ENCODE peak calls at places on chromosomes 1 and 21, in six cellular contexts. F is psoas muscle, C is foreskin fibroblast, Y is mucosa of descending colon, V is PC-3, A is A549. X is an unnamed sample.

GRCh38 chr1:39104158-39105060 is 78.3 kb downstream of the NDUFS5 start:
- DNase-seq in C (peak), F (no peak), Y (no peak), A (peak), V (peak), X (no peak)

GRCh38 chr1:33300673-33301072 is 20.2 kb downstream of the A3GALT2 start:
- DNase-seq in V (no peak), A (no peak), Y (no peak), F (peak), C (peak), X (peak)

GRCh38 chr1:90854559-90854958 is 137.5 kb upstream of the BARHL2 start:
- DNase-seq in Y (no peak), C (no peak), V (no peak), A (no peak), F (no peak), X (no peak)

GRCh38 chr21:42279341-42279871 is 35.8 kb downstream of the TFF3 start:
- DNase-seq in A (no peak), C (no peak), V (no peak), F (no peak), Y (peak), X (no peak)

GRCh38 chr21:33685613-33686197 is 43.4 kb downstream of the ITSN1 start:
- DNase-seq in V (peak), Y (no peak), A (no peak), F (no peak), C (peak), X (no peak)

GRCh38 chr1:161258439-161259386 is at the start of gene PCP4L1:
- DNase-seq in C (peak), A (peak), Y (peak), F (peak), V (peak), X (peak)

GRCh38 chr1:224170748-224171478 is 12.1 kb upstream of the DEGS1 start:
- DNase-seq in C (peak), Y (no peak), A (peak), F (no peak), V (peak), X (peak)

GRCh38 chr1:201053155-201053860 is 29.8 kb upstream of the KIF21B start:
- DNase-seq in F (no peak), A (no peak), V (peak), Y (no peak), C (no peak), X (no peak)

GRCh38 chr21:17679002-17679600 is 66.4 kb upstream of the BTG3 start:
- DNase-seq in V (peak), A (peak), Y (no peak), C (peak), F (no peak), X (no peak)

GRCh38 chr1:167553136-167554027 is at the start of gene CREG1:
- DNase-seq in Y (peak), A (peak), C (peak), F (peak), V (peak), X (peak)

GRCh38 chr1:13617108-13617507 is 33.5 kb downstream of the PDPN start:
- DNase-seq in F (no peak), A (no peak), Y (no peak), V (no peak), C (peak), X (no peak)

GRCh38 chr1:1852619-1853414 is 38.1 kb downstream of the GNB1 start:
- DNase-seq in C (no peak), V (no peak), F (no peak), A (no peak), Y (no peak), X (no peak)

GRCh38 chr1:201551877-201552731 is 13.2 kb downstream of the NAV1 start:
- DNase-seq in Y (no peak), F (no peak), A (peak), V (peak), C (peak), X (no peak)

GRCh38 chr21:41367598-41368360 is 6.0 kb downstream of the MX2 start:
- DNase-seq in A (no peak), F (no peak), Y (peak), V (no peak), C (no peak), X (no peak)

GRCh38 chr1:113898243-113898814 is 6.3 kb downstream of the AP4B1 start:
- DNase-seq in A (no peak), C (no peak), Y (no peak), V (no peak), F (no peak), X (no peak)

GRCh38 chr1:7644906-7645750 is 126.0 kb upstream of the VAMP3 start:
- DNase-seq in A (no peak), C (no peak), Y (peak), F (no peak), V (no peak), X (peak)

GRCh38 chr1:22689505-22689904 is 21.1 kb upstream of the EPHB2 start:
- DNase-seq in V (peak), F (no peak), Y (no peak), C (peak), A (peak), X (no peak)

GRCh38 chr1:234433563-234434285 is 45.3 kb downstream of the TARBP1 start:
- DNase-seq in F (no peak), C (peak), A (peak), Y (no peak), V (peak), X (no peak)

GRCh38 chr1:95369985-95370670 is 136.1 kb downstream of the RWDD3 start:
- DNase-seq in F (no peak), A (peak), V (no peak), Y (no peak), C (no peak), X (no peak)

GRCh38 chr1:4379451-4380175 is 274.8 kb upstream of the AJAP1 start:
- DNase-seq in Y (no peak), C (no peak), V (no peak), A (no peak), F (no peak), X (no peak)

GRCh38 chr1:29481031-29481430 is 244.7 kb downstream of the PTPRU start:
- DNase-seq in C (no peak), Y (no peak), F (no peak), V (no peak), A (no peak), X (no peak)

GRCh38 chr1:59442492-59442891 is 145.6 kb downstream of the FGGY start:
- DNase-seq in Y (no peak), C (no peak), V (no peak), A (no peak), F (no peak), X (no peak)

GRCh38 chr1:37633040-37633949 is 1.4 kb downstream of the RSPO1 start:
- DNase-seq in C (no peak), A (no peak), V (no peak), F (no peak), Y (no peak), X (no peak)

GRCh38 chr1:58809327-58810040 is 25.6 kb upstream of the JUN start:
- DNase-seq in Y (no peak), C (peak), V (no peak), A (no peak), F (no peak), X (peak)

GRCh38 chr21:33924766-33925100 is 9.1 kb upstream of the ATP5PO start:
- DNase-seq in V (peak), Y (no peak), C (no peak), F (no peak), A (no peak), X (no peak)

DNA sequence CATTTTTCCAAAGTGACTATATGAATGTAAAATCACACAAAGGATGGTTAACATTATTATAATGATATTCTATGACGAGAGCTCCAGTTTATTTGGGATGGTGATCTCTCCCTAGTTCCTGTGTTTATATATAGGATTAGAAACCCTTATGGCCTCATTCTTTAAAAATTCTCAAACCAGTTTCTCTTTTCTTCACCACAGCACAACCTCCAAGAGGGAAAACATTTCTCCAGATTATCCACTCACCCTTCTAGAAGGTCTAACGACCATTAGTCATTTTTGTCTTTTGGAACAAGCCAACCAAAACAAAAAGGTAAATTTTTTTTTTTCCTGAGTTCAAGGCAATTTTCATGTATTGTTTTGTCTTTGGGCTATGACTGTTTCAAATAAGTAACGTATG is 72.7 kb upstream of the MORC3 start:
- DNase-seq in Y (no peak), V (no peak), C (no peak), A (no peak), F (no peak), X (no peak)
- TF ChIP-seq CTCF in Y (no peak), V (no peak), C (no peak), A (no peak), F (no peak), X (no peak)

DNA sequence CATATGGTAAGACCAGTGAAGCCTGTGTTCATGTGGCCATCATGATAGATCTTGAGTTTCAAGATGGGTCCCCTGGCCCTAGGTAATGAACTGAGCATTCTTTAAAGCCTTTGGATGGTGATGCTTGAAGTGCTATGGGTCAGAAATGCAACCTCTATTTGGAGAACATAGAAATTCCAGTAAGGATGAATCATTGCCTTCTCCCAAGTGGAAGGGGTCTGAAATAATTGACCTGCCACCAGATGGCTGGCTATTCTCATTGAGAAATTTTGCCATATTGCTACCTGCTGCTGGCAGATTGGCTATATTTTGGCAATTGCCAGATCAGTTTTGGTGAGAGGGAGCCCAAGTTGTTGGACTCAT is 739 bp upstream of the IFI6 start:
- DNase-seq in A (no peak), V (peak), C (peak), F (no peak), Y (no peak), X (no peak)
- TF ChIP-seq CTCF in A (no peak), V (no peak), C (no peak), F (no peak), Y (no peak), X (no peak)

DNA sequence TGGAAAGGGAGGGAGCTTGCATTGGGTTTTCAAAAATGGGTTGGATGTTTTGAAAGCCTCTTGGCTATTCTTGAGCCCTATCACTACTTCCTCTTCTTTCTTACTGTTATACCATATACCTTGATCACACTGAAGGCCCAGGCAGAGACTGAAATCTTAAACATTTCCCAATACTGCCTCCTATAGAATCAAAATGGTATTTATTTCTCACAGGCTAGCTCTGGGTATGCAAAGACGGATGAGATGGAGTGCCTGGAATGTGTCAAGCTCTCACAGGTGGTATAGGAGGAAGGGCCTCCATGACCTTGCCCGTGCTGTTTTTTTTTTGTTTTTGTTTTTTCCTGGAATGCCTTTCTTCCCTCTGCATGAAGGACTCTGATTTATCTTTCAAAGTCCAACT is 268.4 kb upstream of the USP24 start:
- DNase-seq in F (no peak), C (no peak), V (no peak), Y (no peak), A (no peak), X (no peak)
- TF ChIP-seq CTCF in F (no peak), C (no peak), V (no peak), Y (no peak), A (no peak), X (no peak)

GRCh38 chr1:244974550-244974949 is 110.2 kb upstream of the HNRNPU start:
- DNase-seq in A (no peak), C (no peak), F (no peak), Y (no peak), V (no peak), X (no peak)
- TF ChIP-seq CTCF in A (no peak), C (no peak), F (no peak), Y (no peak), V (no peak), X (no peak)

DNA sequence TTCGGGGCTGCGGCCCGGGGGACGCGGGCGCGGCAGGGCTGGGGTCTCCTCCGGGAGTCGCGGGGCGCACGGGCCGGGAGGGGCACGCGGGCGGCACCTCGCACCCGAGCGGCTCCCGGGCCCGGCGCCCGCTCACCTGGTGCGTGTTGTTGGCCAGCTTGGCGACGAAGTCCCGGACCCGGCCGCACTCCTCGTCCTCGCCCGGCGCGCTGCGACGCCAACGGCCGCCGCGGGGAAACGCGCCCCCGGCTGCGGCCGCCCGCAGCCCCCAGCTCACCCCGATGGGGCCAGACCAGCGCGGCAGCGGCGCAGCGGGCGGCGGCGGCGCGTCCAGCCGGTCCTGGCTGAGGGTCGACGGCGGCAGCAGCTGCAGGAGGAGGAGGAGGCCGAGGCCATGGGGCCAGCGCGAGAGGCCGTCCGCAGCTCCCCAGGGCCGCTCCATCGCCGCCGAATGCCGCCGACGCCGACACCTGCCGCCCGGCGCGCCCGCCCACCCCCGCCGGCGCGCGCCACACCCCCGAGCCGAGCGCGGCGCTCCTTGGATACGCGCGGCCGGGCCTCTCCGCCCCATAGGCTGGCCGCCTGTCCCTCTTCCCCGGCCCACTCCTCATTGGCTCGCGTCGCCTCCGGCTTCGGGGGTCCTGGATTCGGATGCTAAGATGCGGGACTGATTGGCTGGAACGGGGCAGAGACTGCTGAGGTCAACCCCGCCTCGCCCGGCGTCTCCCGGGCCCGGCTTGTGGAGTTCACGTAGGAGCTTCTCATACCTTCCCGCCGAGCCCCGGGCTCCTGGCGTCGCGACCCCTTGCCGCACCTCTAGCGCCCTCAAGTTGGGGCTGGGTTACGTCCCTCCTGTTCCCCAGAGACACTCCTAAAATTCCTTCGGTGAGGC is at the start of gene SORT1:
- DNase-seq in C (peak), F (peak), V (peak), Y (peak), A (peak), X (peak)
- TF ChIP-seq CTCF in C (no peak), F (no peak), V (no peak), Y (no peak), A (no peak), X (no peak)